ENCODE peak calls at places on chromosomes 4 and X, in seven cellular contexts. Y is fibroblast of lung, D is NT2/D1, U is astrocyte of the spinal cord, Z is trophoblast cell, N is glutamatergic neuron, H is progenitor cell of endocrine pancreas. A is an unnamed sample.
A peak's percentile ranks its signal among the peaks of the same experiment; 100 is the strongest.

GRCh38 chr4:123479944-123480343 is 83.3 kb downstream of the SPRY1 start:
- DNase-seq in Y (peak; percentile 28), D (no peak), U (no peak), Z (no peak), N (no peak), H (no peak), A (no peak)

GRCh38 chr4:139559692-139560091 is 3.7 kb upstream of the SETD7 start:
- DNase-seq in Y (no peak), D (no peak), U (no peak), Z (no peak), N (no peak), H (no peak), A (no peak)

GRCh38 chr4:87251104-87251503 is 30.7 kb upstream of the KLHL8 start:
- DNase-seq in Y (no peak), D (no peak), U (peak; percentile 15), Z (no peak), N (no peak), H (no peak), A (no peak)

GRCh38 chr4:1245481-1246051 is 3.4 kb downstream of the CTBP1 start:
- DNase-seq in Y (no peak), D (no peak), U (no peak), Z (no peak), N (no peak), H (no peak), A (no peak)

GRCh38 chr4:2630556-2631273 is 94.3 kb downstream of the FAM193A start:
- DNase-seq in Y (no peak), D (no peak), U (no peak), Z (no peak), N (no peak), H (no peak), A (no peak)

GRCh38 chrX:1212532-1212931 is at the start of gene CRLF2:
- DNase-seq in Y (no peak), D (no peak), U (no peak), Z (no peak), N (no peak), H (no peak), A (no peak)

GRCh38 chr4:55758081-55758480 is 61.5 kb upstream of the EXOC1L start:
- DNase-seq in Y (no peak), D (no peak), U (no peak), Z (no peak), N (no peak), H (no peak), A (no peak)

GRCh38 chr4:82905205-82905604 is 4.7 kb downstream of the THAP9 start:
- DNase-seq in Y (no peak), D (no peak), U (peak; percentile 52), Z (no peak), N (no peak), H (no peak), A (peak; percentile 4)

GRCh38 chr4:112213091-112213490 is 18.5 kb upstream of the AP1AR start:
- DNase-seq in Y (no peak), D (no peak), U (no peak), Z (no peak), N (no peak), H (no peak), A (no peak)

GRCh38 chr4:109977854-109978501 is 65.3 kb downstream of the EGF start:
- DNase-seq in Y (peak; percentile 65), D (no peak), U (peak; percentile 65), Z (no peak), N (no peak), H (no peak), A (no peak)

GRCh38 chr4:6574747-6575502 is at the start of gene MAN2B2:
- DNase-seq in Y (peak; percentile 65), D (peak; percentile 67), U (peak; percentile 63), Z (peak; percentile 73), N (peak; percentile 94), H (peak; percentile 88), A (peak; percentile 73)

GRCh38 chrX:143027262-143027661 is 1.5 kb downstream of the SPANXN4 start:
- DNase-seq in Y (no peak), D (no peak), U (no peak), Z (no peak), N (no peak), H (no peak), A (no peak)

GRCh38 chr4:7852568-7853185 is 87.0 kb downstream of the AFAP1 start:
- DNase-seq in Y (no peak), D (no peak), U (peak; percentile 87), Z (no peak), N (no peak), H (no peak), A (no peak)